ENCODE peak calls at places on chromosomes 4 and X, in five cellular contexts. K is GM12878, Q is K562, W is HepG2, P is SK-N-SH. C is an unnamed sample.
A peak's percentile ranks its signal among the peaks of the same experiment; 100 is the strongest.

GRCh38 chr4:159856451-159856850 is 753.6 kb downstream of the RAPGEF2 start:
- DNase-seq in K (no peak), Q (no peak), W (peak; percentile 4), P (no peak), C (no peak)

GRCh38 chr4:112060212-112060611 is 85.0 kb upstream of the FAM241A start:
- DNase-seq in K (no peak), Q (peak; percentile 9), W (peak; percentile 7), P (peak; percentile 13), C (peak; percentile 33)

GRCh38 chr4:150598906-150599305 is 17.0 kb downstream of the MAB21L2 start:
- DNase-seq in K (no peak), Q (no peak), W (no peak), P (no peak), C (no peak)

GRCh38 chr4:84985952-84986351 is 19.5 kb upstream of the WDFY3 start:
- DNase-seq in K (no peak), Q (no peak), W (peak; percentile 6), P (no peak), C (peak; percentile 48)

GRCh38 chr4:114606240-114606639 is 7.6 kb downstream of the UGT8 start:
- DNase-seq in K (no peak), Q (no peak), W (no peak), P (no peak), C (peak; percentile 32)

GRCh38 chr4:83361416-83362196 is 27.0 kb upstream of the HPSE start:
- DNase-seq in K (no peak), Q (no peak), W (peak; percentile 96), P (no peak), C (no peak)

GRCh38 chr4:152501846-152502536 is 33.9 kb downstream of the FBXW7 start:
- DNase-seq in K (no peak), Q (no peak), W (no peak), P (no peak), C (no peak)

GRCh38 chr4:21476753-21477152 is 471.8 kb downstream of the KCNIP4 start:
- DNase-seq in K (no peak), Q (no peak), W (peak; percentile 2), P (no peak), C (no peak)

GRCh38 chrX:110402855-110403230 is 44.2 kb downstream of the RTL9 start:
- DNase-seq in K (no peak), Q (peak; percentile 75), W (no peak), P (no peak), C (no peak)

GRCh38 chr4:54660591-54660990 is 2.8 kb downstream of the KIT start:
- DNase-seq in K (no peak), Q (no peak), W (no peak), P (no peak), C (no peak)

GRCh38 chrX:22097295-22097694 is 65.2 kb downstream of the PHEX start:
- DNase-seq in K (no peak), Q (no peak), W (no peak), P (no peak), C (no peak)

GRCh38 chr4:116099596-116099995 is 985.8 kb downstream of the TRAM1L1 start:
- DNase-seq in K (no peak), Q (no peak), W (no peak), P (no peak), C (no peak)

GRCh38 chr4:182143822-182144620 is 99.2 kb upstream of the TENM3 start:
- DNase-seq in K (no peak), Q (no peak), W (no peak), P (peak; percentile 84), C (no peak)

GRCh38 chr4:115334736-115335411 is 221.5 kb upstream of the NDST4 start:
- DNase-seq in K (peak; percentile 34), Q (no peak), W (no peak), P (no peak), C (no peak)

GRCh38 chr4:40848981-40849380 is 99.2 kb downstream of the NSUN7 start:
- DNase-seq in K (no peak), Q (no peak), W (no peak), P (no peak), C (no peak)

GRCh38 chr4:123477804-123478209 is 81.2 kb downstream of the SPRY1 start:
- DNase-seq in K (no peak), Q (no peak), W (peak; percentile 41), P (no peak), C (no peak)

GRCh38 chrX:17689971-17690409 is 47.3 kb upstream of the SCML1 start:
- DNase-seq in K (peak; percentile 7), Q (peak; percentile 22), W (peak; percentile 35), P (peak; percentile 61), C (peak; percentile 16)

GRCh38 chrX:642436-643210 is 12.0 kb downstream of the SHOX start:
- DNase-seq in K (no peak), Q (no peak), W (no peak), P (no peak), C (no peak)
- TF ChIP-seq ZBTB33 in K (no peak), Q (no peak), W (no peak), P (no peak), C (no peak)

GRCh38 chrX:32520789-32521188 is 690.6 kb downstream of the DMD start:
- DNase-seq in K (no peak), Q (no peak), W (no peak), P (no peak), C (no peak)

GRCh38 chrX:32514986-32515385 is 696.4 kb downstream of the DMD start:
- DNase-seq in K (no peak), Q (no peak), W (no peak), P (no peak), C (no peak)
- TF ChIP-seq RAD21 in K (no peak), Q (no peak), W (no peak), P (no peak), C (no peak)

DNA sequence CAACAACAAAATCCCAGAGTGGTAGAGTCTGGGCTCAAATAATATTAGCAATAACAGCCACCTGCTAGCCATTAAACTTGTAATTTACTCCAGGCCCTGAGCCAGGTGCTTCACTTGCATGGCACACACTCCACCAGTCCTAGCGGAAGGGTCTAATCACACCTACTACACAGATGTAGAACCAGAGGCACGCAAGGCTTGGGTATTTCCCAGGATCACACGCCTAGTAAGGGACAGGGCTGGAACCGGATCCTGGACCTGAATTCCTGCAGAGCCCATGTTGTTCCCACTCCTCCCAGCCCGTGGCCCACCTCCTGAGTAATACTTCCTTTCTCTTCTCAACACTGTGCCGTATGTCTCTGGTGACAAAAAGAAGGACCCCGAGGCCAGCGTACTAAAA is 5.7 kb downstream of the MAGEA1 start:
- DNase-seq in K (no peak), Q (no peak), W (no peak), P (no peak), C (no peak)
- TF ChIP-seq ZBTB33 in K (no peak), Q (no peak), W (no peak), P (no peak), C (no peak)

GRCh38 chr4:61992351-61992750 is 792.2 kb downstream of the ADGRL3 start:
- DNase-seq in K (no peak), Q (no peak), W (no peak), P (no peak), C (no peak)
- TF ChIP-seq RAD21 in K (no peak), Q (no peak), W (no peak), P (no peak), C (no peak)

GRCh38 chr4:86522349-86522748 is 71.8 kb upstream of the PTPN13 start:
- DNase-seq in K (no peak), Q (no peak), W (no peak), P (no peak), C (no peak)
- TF ChIP-seq ZBTB33 in K (no peak), Q (no peak), W (no peak), P (no peak), C (no peak)

GRCh38 chr4:73018595-73018994 is 50.9 kb downstream of the COX18 start:
- DNase-seq in K (no peak), Q (no peak), W (no peak), P (no peak), C (no peak)

GRCh38 chr4:73021634-73022033 is 47.9 kb downstream of the COX18 start:
- DNase-seq in K (no peak), Q (peak; percentile 47), W (peak; percentile 24), P (peak; percentile 46), C (peak; percentile 22)

GRCh38 chr4:73019462-73020047 is 50.0 kb downstream of the COX18 start:
- DNase-seq in K (no peak), Q (peak; percentile 39), W (peak; percentile 23), P (peak; percentile 49), C (peak; percentile 23)
- TF ChIP-seq RAD21 in K (peak; percentile 87), Q (peak; percentile 87), W (no peak), P (peak; percentile 80), C (peak; percentile 71)

DNA sequence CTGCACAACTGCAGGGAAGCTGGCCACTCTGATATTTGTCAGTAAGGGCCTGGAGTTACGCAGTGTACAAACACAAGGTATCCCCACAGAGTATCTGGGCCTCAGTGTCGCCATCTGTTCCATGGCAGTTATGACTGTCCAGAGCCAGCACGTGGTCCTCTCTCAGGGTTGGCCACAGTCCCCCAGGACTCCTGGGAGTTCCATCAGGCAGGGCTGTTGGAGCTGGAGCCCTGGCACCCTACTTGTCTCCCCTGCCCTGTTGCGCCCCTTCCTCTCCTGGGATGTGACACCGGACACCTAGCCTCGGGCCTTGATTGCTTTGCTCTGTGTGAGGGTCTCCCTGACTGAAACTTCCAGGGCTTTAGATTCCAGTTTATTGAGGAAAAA is 8.4 kb downstream of the HTRA3 start:
- DNase-seq in K (no peak), Q (no peak), W (no peak), P (no peak), C (no peak)
- TF ChIP-seq ZBTB33 in K (no peak), Q (no peak), W (no peak), P (no peak), C (no peak)

DNA sequence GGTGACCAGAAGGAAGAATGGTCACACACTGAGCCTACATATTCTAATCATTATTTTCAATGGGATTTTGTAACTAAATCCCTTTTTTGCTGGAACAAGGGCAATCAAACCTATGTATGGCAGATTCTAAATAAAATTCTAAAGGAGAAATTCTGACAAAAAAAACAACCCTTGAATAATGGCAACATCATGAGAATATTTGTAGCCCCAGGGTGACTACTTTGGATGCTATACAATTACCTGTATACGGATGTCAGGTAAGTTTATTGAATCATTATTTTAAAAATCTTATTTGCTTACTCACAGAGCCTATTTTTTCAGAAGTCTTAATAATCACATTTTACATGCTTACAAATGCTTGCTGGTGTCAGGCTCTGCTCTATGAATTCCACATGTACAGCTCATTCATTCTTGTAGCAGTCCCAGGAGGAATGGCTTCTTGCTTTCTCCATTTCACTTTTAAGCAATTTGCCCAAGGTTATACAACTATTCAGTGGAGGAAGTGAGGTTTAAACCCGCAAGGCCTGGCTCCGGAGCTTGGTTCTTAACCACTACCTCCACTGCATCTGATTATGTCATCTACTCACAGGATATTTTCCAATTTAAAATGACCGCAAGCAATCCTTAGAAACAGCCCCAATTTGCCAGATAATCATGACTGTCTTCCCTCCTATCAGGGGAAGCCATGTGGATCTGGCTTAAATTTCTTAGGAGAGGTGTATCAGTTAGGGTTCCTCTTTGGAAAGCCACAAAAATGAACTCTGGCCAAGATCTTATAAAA is 43.7 kb upstream of the TAPT1 start:
- DNase-seq in K (no peak), Q (no peak), W (no peak), P (no peak), C (no peak)
- TF ChIP-seq RAD21 in K (no peak), Q (no peak), W (no peak), P (no peak), C (no peak)

DNA sequence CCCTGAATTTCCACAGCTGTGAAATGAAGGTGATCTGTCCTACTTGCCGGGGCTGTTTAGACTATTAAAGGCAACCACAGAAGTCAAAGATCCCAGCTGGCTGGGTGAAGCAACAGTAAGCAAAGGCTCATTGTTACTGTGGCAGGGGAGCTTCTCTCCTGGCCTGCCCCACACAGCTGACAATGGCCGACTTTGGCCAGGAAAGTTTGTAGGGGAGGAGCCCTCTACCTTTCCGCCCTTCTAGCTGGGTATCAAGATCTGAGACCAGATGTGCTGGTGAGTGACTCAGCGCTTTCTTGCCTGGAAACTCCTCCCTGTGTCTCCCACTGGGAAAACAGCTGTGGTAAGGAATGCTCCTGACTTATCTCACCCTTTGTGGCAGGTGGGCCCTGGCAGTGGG is 21.1 kb downstream of the RASSF6 start:
- DNase-seq in K (no peak), Q (peak; percentile 30), W (peak; percentile 95), P (no peak), C (peak; percentile 38)
- TF ChIP-seq ZBTB33 in K (no peak), Q (no peak), W (peak; percentile 32), P (no peak), C (no peak)

C was measured in HCT116.